ENCODE peak calls at places on chromosomes 2 and 18, in seven cellular contexts. U, F, I, Y, Q, O and V are unnamed samples.

GRCh38 chr2:202035941-202036372 is 2.3 kb downstream of the FZD7 start:
- DNase-seq in U (no peak), F (peak; percentile 60), I (no peak), Y (peak; percentile 88), Q (no peak), O (no peak), V (no peak)

GRCh38 chr2:205934443-205934842 is 151.5 kb downstream of the INO80D start:
- DNase-seq in U (no peak), F (no peak), I (no peak), Y (no peak), Q (no peak), O (peak; percentile 26), V (no peak)

GRCh38 chr2:227414846-227415245 is 27.1 kb upstream of the SCYGR1 start:
- DNase-seq in U (no peak), F (no peak), I (no peak), Y (no peak), Q (peak; percentile 43), O (no peak), V (no peak)

GRCh38 chr2:30622452-30622851 is 175.4 kb downstream of the LCLAT1 start:
- DNase-seq in U (no peak), F (no peak), I (no peak), Y (no peak), Q (no peak), O (no peak), V (no peak)

GRCh38 chr2:70977605-70978205 is 725 bp upstream of the ANKRD53 start:
- DNase-seq in U (no peak), F (no peak), I (peak; percentile 83), Y (peak; percentile 90), Q (no peak), O (no peak), V (peak; percentile 63)

GRCh38 chr2:9336534-9337354 is 86.6 kb downstream of the ITGB1BP1 start:
- DNase-seq in U (no peak), F (no peak), I (no peak), Y (no peak), Q (no peak), O (no peak), V (no peak)

GRCh38 chr18:49393011-49393410 is 67.4 kb downstream of the DYM start:
- DNase-seq in U (no peak), F (no peak), I (no peak), Y (no peak), Q (no peak), O (no peak), V (no peak)

GRCh38 chr2:147469471-147469870 is 375.4 kb upstream of the ACVR2A start:
- DNase-seq in U (no peak), F (peak; percentile 87), I (no peak), Y (no peak), Q (no peak), O (no peak), V (no peak)

GRCh38 chr2:232269867-232270266 is 108.7 kb upstream of the ALPP start:
- DNase-seq in U (no peak), F (no peak), I (no peak), Y (no peak), Q (no peak), O (no peak), V (no peak)

GRCh38 chr2:130373808-130374365 is 18.0 kb downstream of the PTPN18 start:
- DNase-seq in U (no peak), F (no peak), I (no peak), Y (peak; percentile 82), Q (no peak), O (no peak), V (no peak)

GRCh38 chr2:74576830-74577229 is 22.3 kb downstream of the DOK1 start:
- DNase-seq in U (no peak), F (no peak), I (peak; percentile 24), Y (no peak), Q (no peak), O (no peak), V (no peak)

GRCh38 chr2:84959045-84959493 is 11.9 kb upstream of the KCMF1 start:
- DNase-seq in U (no peak), F (no peak), I (no peak), Y (no peak), Q (peak; percentile 93), O (no peak), V (no peak)

GRCh38 chr18:7766383-7766782 is 199.3 kb downstream of the PTPRM start:
- DNase-seq in U (no peak), F (no peak), I (no peak), Y (no peak), Q (no peak), O (no peak), V (no peak)

GRCh38 chr2:158179660-158180059 is 78.0 kb downstream of the UPP2 start:
- DNase-seq in U (no peak), F (no peak), I (no peak), Y (no peak), Q (peak; percentile 25), O (no peak), V (no peak)

GRCh38 chr18:55439036-55439435 is 149.0 kb downstream of the TCF4 start:
- DNase-seq in U (no peak), F (peak; percentile 76), I (no peak), Y (no peak), Q (no peak), O (no peak), V (no peak)

GRCh38 chr2:175630319-175631246 is 371.5 kb downstream of the LNPK start:
- DNase-seq in U (no peak), F (no peak), I (no peak), Y (no peak), Q (no peak), O (no peak), V (no peak)

GRCh38 chr2:1598041-1598710 is 146.1 kb downstream of the PXDN start:
- DNase-seq in U (no peak), F (no peak), I (peak; percentile 64), Y (peak; percentile 70), Q (no peak), O (no peak), V (no peak)

GRCh38 chr18:59388817-59389216 is 29.8 kb upstream of the LMAN1 start:
- DNase-seq in U (no peak), F (no peak), I (no peak), Y (no peak), Q (no peak), O (no peak), V (no peak)

GRCh38 chr18:31516432-31516831 is 18.5 kb downstream of the DSG2 start:
- DNase-seq in U (no peak), F (peak; percentile 14), I (no peak), Y (no peak), Q (no peak), O (no peak), V (no peak)

GRCh38 chr2:231169475-231169874 is 29.0 kb upstream of the ARMC9 start:
- DNase-seq in U (no peak), F (no peak), I (no peak), Y (no peak), Q (no peak), O (no peak), V (no peak)

GRCh38 chr2:2758793-2759367 is 427.8 kb upstream of the MYT1L start:
- DNase-seq in U (no peak), F (no peak), I (no peak), Y (no peak), Q (no peak), O (no peak), V (no peak)

GRCh38 chr2:237686659-237687136 is 59.3 kb downstream of the LRRFIP1 start:
- DNase-seq in U (no peak), F (no peak), I (no peak), Y (peak; percentile 86), Q (no peak), O (no peak), V (no peak)

GRCh38 chr18:31486165-31486564 is 11.8 kb upstream of the DSG2 start:
- DNase-seq in U (no peak), F (no peak), I (no peak), Y (no peak), Q (no peak), O (no peak), V (no peak)

GRCh38 chr18:36828157-36828629 is 609 bp downstream of the TPGS2 start:
- DNase-seq in U (no peak), F (peak; percentile 73), I (no peak), Y (peak; percentile 85), Q (peak; percentile 8), O (no peak), V (no peak)

GRCh38 chr2:135657806-135658582 is 83.7 kb upstream of the UBXN4 start:
- DNase-seq in U (no peak), F (no peak), I (no peak), Y (no peak), Q (no peak), O (no peak), V (no peak)